ENCODE peak calls at places on chromosomes 5 and 9, in five cellular contexts. G is sigmoid colon, N is upper lobe of right lung, L is H9, Q is left lung. B is an unnamed sample.

GRCh38 chr5:147346006-147346561 is 111.3 kb downstream of the STK32A start:
- DNase-seq in G (no peak), N (no peak), L (no peak), Q (no peak), B (no peak)

GRCh38 chr9:105309531-105309931 is 65.1 kb downstream of the SLC44A1 start:
- DNase-seq in Q (no peak), L (no peak), G (no peak), N (no peak), B (no peak)

GRCh38 chr9:106675780-106676179 is 187.2 kb upstream of the ZNF462 start:
- DNase-seq in N (no peak), G (no peak), L (no peak), Q (no peak), B (peak)

GRCh38 chr5:173595826-173596225 is 20.6 kb downstream of the BOD1 start:
- DNase-seq in G (no peak), N (no peak), L (no peak), Q (no peak), B (no peak)

GRCh38 chr9:22065431-22065830 is 56.3 kb upstream of the CDKN2B start:
- DNase-seq in G (no peak), Q (no peak), N (no peak), L (no peak), B (no peak)

GRCh38 chr5:110903966-110904365 is 165.2 kb downstream of the SLC25A46 start:
- DNase-seq in L (no peak), G (no peak), Q (no peak), N (no peak), B (no peak)

GRCh38 chr5:134132372-134133212 is 18.1 kb downstream of the TCF7 start:
- DNase-seq in L (peak), N (peak), G (peak), Q (peak), B (no peak)

GRCh38 chr5:59592101-59592500 is 301.4 kb downstream of the PDE4D start:
- DNase-seq in G (no peak), L (no peak), N (no peak), Q (no peak), B (peak)

GRCh38 chr5:154409230-154409840 is 36.5 kb upstream of the SAP30L start:
- DNase-seq in Q (no peak), G (peak), L (peak), N (no peak), B (no peak)

GRCh38 chr5:141208478-141208877 is at the start of gene PCDHB12:
- DNase-seq in G (no peak), L (peak), N (no peak), Q (no peak), B (no peak)

GRCh38 chr5:154722936-154723335 is 32.2 kb upstream of the LARP1 start:
- DNase-seq in L (no peak), Q (no peak), N (no peak), G (no peak), B (no peak)

GRCh38 chr9:99824378-99825157 is 2.9 kb downstream of the NR4A3 start:
- DNase-seq in N (peak), Q (peak), L (peak), G (peak), B (no peak)

GRCh38 chr9:89097219-89097618 is 81.4 kb downstream of the SHC3 start:
- DNase-seq in N (no peak), Q (no peak), L (no peak), G (no peak), B (no peak)

GRCh38 chr5:95777441-95777840 is 45.1 kb downstream of the GLRX start:
- DNase-seq in Q (no peak), N (no peak), G (no peak), L (no peak), B (peak)
- TF ChIP-seq CTCF in Q (no peak), N (no peak), G (no peak), L (no peak), B (no peak)

GRCh38 chr5:101012880-101013279 is 109.8 kb upstream of the ST8SIA4 start:
- DNase-seq in L (no peak), N (no peak), G (no peak), Q (no peak), B (no peak)
- TF ChIP-seq CTCF in L (peak), N (no peak), G (no peak), Q (no peak), B (no peak)

GRCh38 chr5:75203604-75204003 is 33.1 kb downstream of the ANKRD31 start:
- DNase-seq in L (no peak), Q (no peak), N (no peak), G (no peak), B (no peak)
- TF ChIP-seq CTCF in L (no peak), Q (no peak), N (no peak), G (no peak), B (no peak)

DNA sequence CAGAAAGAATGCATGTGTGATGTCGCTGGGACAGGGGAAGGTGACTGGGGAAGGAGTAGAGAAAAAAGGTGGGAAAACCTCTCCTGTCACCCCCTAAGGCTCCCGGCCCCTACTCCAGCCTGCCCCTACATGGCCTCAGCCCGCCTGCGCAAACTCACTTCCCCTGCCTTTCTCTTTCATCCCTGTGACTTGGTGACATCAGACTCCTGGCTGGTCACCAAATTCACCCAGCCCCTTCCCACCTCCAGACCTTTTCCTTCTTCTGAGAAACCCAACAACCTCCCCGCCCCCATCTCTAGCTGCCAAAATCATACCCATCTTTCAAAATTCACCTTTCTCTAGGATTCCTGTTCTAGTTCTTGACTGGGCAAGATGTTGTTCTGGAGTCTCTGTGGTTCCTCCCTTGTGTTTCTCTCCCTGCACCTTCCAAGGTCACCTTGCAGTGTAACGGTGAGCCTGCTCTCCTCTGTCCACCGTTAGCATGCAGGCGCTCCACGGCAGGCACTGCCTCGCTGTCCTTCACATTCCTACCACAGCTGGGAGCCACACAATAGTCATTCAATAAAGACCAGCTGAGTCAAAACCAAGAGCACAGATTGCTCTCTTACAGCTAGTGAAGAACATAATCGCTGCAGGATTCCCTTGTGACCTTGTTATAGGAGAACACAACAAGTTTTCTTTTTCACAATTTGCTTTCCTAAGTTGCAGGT is 134.5 kb downstream of the FANCC start:
- DNase-seq in L (peak), G (no peak), Q (no peak), N (no peak), B (no peak)
- TF ChIP-seq CTCF in L (peak), G (no peak), Q (no peak), N (no peak), B (peak)

DNA sequence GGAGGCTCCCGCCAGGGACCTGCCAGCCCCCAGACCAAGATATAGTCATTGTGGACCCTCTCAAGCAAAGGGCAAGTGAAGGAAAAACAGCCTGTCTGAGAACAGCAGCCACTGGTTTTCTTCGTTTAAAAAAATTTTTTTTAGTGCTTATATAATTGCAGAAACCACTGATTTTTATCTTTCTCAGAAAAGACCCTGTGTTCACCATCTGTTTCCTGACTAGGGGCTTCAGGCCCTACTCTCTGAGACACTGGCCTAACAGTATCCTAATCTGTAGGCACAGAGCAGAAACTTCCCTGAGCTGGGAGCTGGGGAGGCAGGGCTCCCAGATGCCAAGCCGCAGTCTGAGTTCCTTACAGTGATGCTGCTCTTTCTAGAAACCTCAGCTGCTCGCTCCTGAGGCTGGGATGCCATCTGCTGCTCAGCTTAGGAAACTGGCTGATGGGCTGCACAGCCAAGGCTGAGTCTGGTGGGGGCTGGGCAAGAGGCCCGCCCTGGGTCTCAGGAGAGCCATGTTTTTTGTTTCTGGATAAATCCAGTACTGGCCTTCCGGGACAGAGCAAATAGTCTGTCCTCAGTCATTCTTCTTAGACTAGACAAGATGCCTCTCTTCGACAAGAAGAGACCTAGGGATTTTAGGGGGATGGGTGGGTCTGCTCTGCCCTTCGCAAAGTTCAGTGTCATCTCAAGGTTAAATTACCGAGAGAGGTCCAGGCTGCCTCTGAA is 31.0 kb upstream of the MATR3 start:
- DNase-seq in G (peak), Q (peak), L (peak), N (peak), B (peak)
- TF ChIP-seq CTCF in G (peak), Q (peak), L (peak), N (peak), B (peak)

GRCh38 chr5:66238435-66238834 is 94.3 kb downstream of the SREK1 start:
- DNase-seq in L (no peak), N (no peak), Q (no peak), G (no peak), B (no peak)

GRCh38 chr5:66234241-66234640 is 90.1 kb downstream of the SREK1 start:
- DNase-seq in G (no peak), Q (no peak), N (no peak), L (no peak), B (no peak)

GRCh38 chr5:66242050-66242449 is 98.0 kb downstream of the SREK1 start:
- DNase-seq in G (no peak), L (no peak), N (no peak), Q (no peak), B (peak)

GRCh38 chr5:66241136-66241825 is 97.2 kb downstream of the SREK1 start:
- DNase-seq in N (no peak), L (no peak), Q (no peak), G (no peak), B (no peak)

GRCh38 chr5:66239034-66239433 is 94.9 kb downstream of the SREK1 start:
- DNase-seq in L (no peak), G (no peak), Q (no peak), N (no peak), B (peak)
- TF ChIP-seq CTCF in L (peak), G (no peak), Q (no peak), N (no peak), B (peak)

GRCh38 chr9:92328225-92328624 is 2.5 kb downstream of the CENPP start:
- DNase-seq in Q (no peak), N (no peak), G (no peak), L (no peak), B (peak)
- TF ChIP-seq CTCF in Q (no peak), N (no peak), G (no peak), L (peak), B (peak)

DNA sequence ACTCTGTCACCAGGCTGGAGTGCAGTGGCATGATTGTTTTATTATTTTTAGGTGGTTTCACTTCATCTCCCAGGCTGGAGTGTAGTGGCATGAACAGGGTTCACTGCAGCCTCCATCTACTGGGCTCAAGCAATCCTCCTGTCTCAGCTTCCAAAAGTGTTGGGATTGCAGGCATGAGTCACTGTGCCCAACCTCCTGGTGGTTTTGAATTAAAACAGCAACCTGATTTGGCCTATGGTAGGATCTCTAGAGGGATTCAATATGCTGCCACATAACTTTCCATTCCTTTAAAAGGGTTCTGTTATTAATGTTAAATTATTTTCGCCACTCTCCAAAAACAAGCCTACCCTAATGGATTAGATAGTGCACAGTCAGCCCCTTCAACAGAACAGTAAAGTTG is 9.9 kb upstream of the HSPA4 start:
- DNase-seq in Q (no peak), G (no peak), N (no peak), L (peak), B (peak)
- TF ChIP-seq CTCF in Q (no peak), G (no peak), N (no peak), L (peak), B (no peak)

B was measured in bronchial epithelial cell.